ENCODE peak calls at places on chromosomes 12 and 14, in six cellular contexts. P is DND-41, S is PC-3, H is IMR-90, K is HCT116, D is GM12878. R is an unnamed sample.

GRCh38 chr12:77049767-77050353 is 15.5 kb downstream of the E2F7 start:
- DNase-seq in D (peak; percentile 44), P (peak; percentile 28), K (peak; percentile 63), S (peak; percentile 83), H (peak; percentile 70), R (peak; percentile 52)

GRCh38 chr12:108596854-108597558 is 878 bp downstream of the TMEM119 start:
- DNase-seq in D (no peak), P (no peak), K (no peak), H (no peak), S (no peak), R (no peak)

GRCh38 chr12:129696952-129697351 is 206.9 kb downstream of the TMEM132D start:
- DNase-seq in H (no peak), P (no peak), D (no peak), K (no peak), S (no peak), R (peak; percentile 73)

GRCh38 chr12:51980051-51980808 is 26.5 kb upstream of the TAMALIN start:
- DNase-seq in K (no peak), P (peak; percentile 69), H (peak; percentile 63), D (no peak), S (peak; percentile 71), R (no peak)

GRCh38 chr14:23544511-23545447 is 6.8 kb downstream of the ZFHX2 start:
- DNase-seq in D (no peak), K (no peak), S (no peak), H (no peak), P (no peak), R (no peak)

GRCh38 chr12:81598205-81598604 is 160.9 kb downstream of the PPFIA2 start:
- DNase-seq in P (no peak), S (no peak), H (no peak), D (no peak), K (no peak), R (no peak)

GRCh38 chr12:13425766-13426165 is 229.2 kb downstream of the EMP1 start:
- DNase-seq in D (no peak), K (no peak), S (peak; percentile 71), H (peak; percentile 64), P (no peak), R (peak; percentile 88)

GRCh38 chr14:38205949-38206665 is 1.6 kb upstream of the SSTR1 start:
- DNase-seq in D (no peak), S (no peak), H (no peak), K (no peak), P (no peak), R (no peak)

GRCh38 chr12:87086118-87086891 is 830.1 kb upstream of the MGAT4C start:
- DNase-seq in P (no peak), D (no peak), S (peak; percentile 79), H (peak; percentile 22), K (no peak), R (peak; percentile 16)

GRCh38 chr14:104885973-104886689 is 21.1 kb downstream of the CEP170B start:
- DNase-seq in D (no peak), K (no peak), S (no peak), H (no peak), P (no peak), R (no peak)

GRCh38 chr12:27400856-27401255 is 45.7 kb upstream of the SMCO2 start:
- DNase-seq in S (no peak), P (no peak), D (no peak), H (no peak), K (no peak), R (no peak)

DNA sequence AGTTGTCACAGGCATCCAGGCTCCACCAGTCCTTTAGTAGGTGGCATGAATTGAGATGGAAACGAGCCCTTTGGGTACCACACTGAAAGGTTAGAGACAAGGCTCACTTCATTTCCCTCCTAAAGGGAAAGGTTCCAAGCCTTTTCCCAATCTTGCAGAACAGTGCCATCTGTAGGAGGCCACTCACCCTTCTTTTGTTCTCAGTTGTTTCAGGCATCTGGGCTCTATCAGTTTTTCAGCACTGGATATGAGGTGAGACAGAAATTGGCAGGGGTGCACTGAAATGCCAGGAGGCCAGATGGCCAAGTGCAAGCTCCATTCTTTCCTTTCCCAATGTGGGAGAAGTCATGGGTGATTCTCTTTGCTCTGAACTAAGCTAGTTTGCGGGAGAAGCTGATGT is 15.2 kb downstream of the FBXO33 start:
- DNase-seq in K (peak; percentile 6), D (no peak), H (no peak), S (peak; percentile 39), P (no peak), R (no peak)
- TF ChIP-seq CTCF in K (peak; percentile 48), D (no peak), H (no peak), S (peak; percentile 55), P (no peak), R (peak; percentile 23)

DNA sequence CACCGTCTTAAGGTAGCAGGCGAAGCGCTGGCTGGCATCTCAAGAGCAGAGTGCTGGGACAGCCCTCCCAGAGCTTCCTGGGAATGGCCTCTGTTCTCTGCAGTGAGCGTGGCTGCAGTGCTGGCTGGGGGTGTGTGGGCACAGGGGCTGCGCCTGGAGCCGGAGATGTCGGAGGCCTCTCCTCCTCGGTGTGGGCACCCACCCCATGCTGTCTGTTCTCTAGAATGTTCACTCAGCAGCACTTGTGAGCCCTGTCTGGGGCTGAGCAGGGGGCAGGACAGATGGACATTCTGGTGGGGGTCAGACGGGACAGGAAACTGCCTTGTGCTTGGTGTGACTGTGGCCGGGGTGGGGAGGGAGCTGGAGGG is 15.9 kb downstream of the FBRSL1 start:
- DNase-seq in K (no peak), S (no peak), P (no peak), H (no peak), D (no peak), R (no peak)
- H4K20me1 ChIP-seq in K (peaks cover 13% of the 10 kb centered on the region), S (peaks cover 67% of the 10 kb centered on the region), P (peaks cover 87% of the 10 kb centered on the region), H (peaks cover 64% of the 10 kb centered on the region), D (peaks cover 2% of the 10 kb centered on the region), R (peaks cover 79% of the 10 kb centered on the region)

DNA sequence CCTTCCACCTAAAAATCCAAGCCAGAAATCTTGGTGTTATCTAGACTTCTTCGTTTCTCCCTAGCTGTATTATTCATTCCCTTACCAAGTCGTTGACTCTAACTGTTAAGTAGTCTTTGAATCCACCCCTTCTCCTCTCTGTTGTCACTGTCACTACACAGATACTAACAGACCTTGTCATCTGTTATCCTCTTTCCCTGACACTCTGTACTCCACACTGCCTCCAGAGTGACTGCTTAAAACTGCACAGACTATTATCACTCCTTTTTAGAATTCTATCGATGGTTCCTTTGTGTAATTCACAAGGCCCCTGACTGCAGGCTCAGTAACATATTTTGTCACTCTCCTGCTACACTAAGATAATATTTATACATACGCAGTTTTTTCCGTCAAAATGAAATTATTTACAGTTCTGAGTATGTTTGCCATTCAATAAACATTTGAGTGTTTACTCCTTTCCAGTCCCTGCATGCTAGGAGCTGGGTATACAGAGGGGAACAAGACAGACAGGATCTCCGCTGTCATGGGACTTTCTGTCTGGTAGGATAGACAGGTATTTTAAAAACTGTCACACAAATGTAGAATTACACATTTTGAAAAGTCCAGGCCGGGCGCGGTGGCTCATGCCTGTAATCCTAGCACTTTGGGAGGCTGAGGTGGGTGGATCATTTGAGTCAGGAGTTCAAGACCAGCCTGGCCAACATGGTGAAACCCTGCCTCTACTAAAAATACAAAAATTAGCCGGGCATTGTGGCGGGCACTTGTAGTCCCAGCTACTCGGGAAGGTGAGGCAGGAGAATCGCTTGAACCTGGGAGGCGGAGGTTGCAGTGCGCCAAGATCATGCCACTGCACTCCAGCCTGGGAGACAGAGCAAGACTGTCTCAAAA is 3.8 kb downstream of the MARS1 start:
- DNase-seq in S (peak; percentile 28), K (no peak), H (no peak), D (no peak), P (no peak), R (no peak)
- TF ChIP-seq CTCF in S (peak; percentile 48), K (peak; percentile 27), H (peak; percentile 14), D (peak; percentile 34), P (peak; percentile 48), R (no peak)

GRCh38 chr12:71646512-71646911 is 17.1 kb downstream of the ZFC3H1 start:
- DNase-seq in H (no peak), K (no peak), S (no peak), P (no peak), D (no peak), R (no peak)
- H4K20me1 ChIP-seq in H (peaks cover 37% of the 10 kb centered on the region), K (no peaks in the 10 kb centered on the region), S (peaks cover 14% of the 10 kb centered on the region), P (peaks cover 10% of the 10 kb centered on the region), D (no peaks in the 10 kb centered on the region), R (peaks cover 45% of the 10 kb centered on the region)

DNA sequence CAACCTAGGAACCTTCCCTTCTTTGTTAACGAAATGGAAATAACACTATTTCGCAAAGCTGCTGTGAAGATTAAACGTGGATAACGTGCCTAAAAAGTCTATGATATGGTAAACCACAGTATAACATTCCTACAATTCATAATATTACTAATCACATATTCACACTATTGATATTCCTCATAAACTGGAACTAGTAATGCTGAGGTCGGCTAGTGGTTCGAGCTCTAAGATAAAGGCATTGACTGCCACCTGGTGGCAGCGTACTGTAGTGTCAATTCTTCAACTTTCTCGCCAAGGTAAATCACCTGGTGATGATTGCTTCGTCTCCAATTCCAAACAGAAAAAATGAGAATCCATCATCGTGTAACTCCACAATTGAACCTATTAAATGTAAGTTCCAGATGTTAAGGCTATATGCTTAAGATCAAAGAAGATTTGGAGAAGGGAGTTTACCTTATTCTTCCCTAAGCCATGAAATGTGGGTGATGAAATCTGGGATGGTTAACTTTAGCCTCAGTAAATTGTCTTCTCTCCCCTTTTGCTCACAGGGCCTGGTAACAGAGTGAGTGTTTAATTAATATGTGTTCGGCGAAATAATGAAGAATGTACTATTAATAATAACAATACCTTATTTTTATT is 197.5 kb upstream of the TMEM132C start:
- DNase-seq in H (peak; percentile 33), D (no peak), K (peak; percentile 26), P (peak; percentile 27), S (peak; percentile 92), R (peak; percentile 53)
- TF ChIP-seq CTCF in H (peak; percentile 49), D (peak; percentile 73), K (peak; percentile 59), P (peak; percentile 67), S (peak; percentile 95), R (peak; percentile 93)

GRCh38 chr14:49582211-49582977 is 3.8 kb downstream of the RPS29 start:
- DNase-seq in H (no peak), S (no peak), K (no peak), P (no peak), D (no peak), R (no peak)
- H4K20me1 ChIP-seq in H (peaks cover 64% of the 10 kb centered on the region), S (peaks cover 41% of the 10 kb centered on the region), K (peaks cover 29% of the 10 kb centered on the region), P (peaks cover 61% of the 10 kb centered on the region), D (peaks cover 4% of the 10 kb centered on the region), R (peaks cover 78% of the 10 kb centered on the region)